ENCODE peak calls at places on chromosomes 4 and X, in eight cellular contexts. One of them, this sample, is unnamed.

GRCh38 chr4:147787204-147787603 is 55.3 kb downstream of the ARHGAP10 start:
- DNase-seq in neural progenitor cell: no peak
- DNase-seq in iPS DF 6.9: no peak
- DNase-seq in heart right ventricle: no peak
- DNase-seq in WERI-Rb-1: no peak
- DNase-seq in pancreas: no peak
- DNase-seq in mucosa of descending colon: no peak
- DNase-seq in effector memory CD4-positive, alpha-beta T cell: no peak
- DNase-seq in this sample: no peak

GRCh38 chrX:154486396-154487207 is at the start of gene UBL4A:
- DNase-seq in effector memory CD4-positive, alpha-beta T cell: peak; percentile 40
- DNase-seq in mucosa of descending colon: peak; percentile 59
- DNase-seq in pancreas: peak; percentile 91
- DNase-seq in WERI-Rb-1: peak; percentile 81
- DNase-seq in iPS DF 6.9: no peak
- DNase-seq in neural progenitor cell: peak; percentile 61
- DNase-seq in heart right ventricle: peak; percentile 47
- DNase-seq in this sample: peak; percentile 79

GRCh38 chr4:138095378-138095777 is 146.8 kb downstream of the SLC7A11 start:
- DNase-seq in heart right ventricle: no peak
- DNase-seq in pancreas: no peak
- DNase-seq in effector memory CD4-positive, alpha-beta T cell: no peak
- DNase-seq in mucosa of descending colon: no peak
- DNase-seq in neural progenitor cell: no peak
- DNase-seq in iPS DF 6.9: no peak
- DNase-seq in WERI-Rb-1: no peak
- DNase-seq in this sample: no peak

GRCh38 chr4:164902608-164903007 is 25.6 kb downstream of the APELA start:
- DNase-seq in pancreas: no peak
- DNase-seq in effector memory CD4-positive, alpha-beta T cell: no peak
- DNase-seq in iPS DF 6.9: no peak
- DNase-seq in neural progenitor cell: no peak
- DNase-seq in heart right ventricle: no peak
- DNase-seq in WERI-Rb-1: no peak
- DNase-seq in mucosa of descending colon: no peak
- DNase-seq in this sample: no peak

GRCh38 chrX:23311731-23312130 is 22.9 kb upstream of the PTCHD1 start:
- DNase-seq in iPS DF 6.9: no peak
- DNase-seq in effector memory CD4-positive, alpha-beta T cell: no peak
- DNase-seq in neural progenitor cell: no peak
- DNase-seq in WERI-Rb-1: no peak
- DNase-seq in mucosa of descending colon: no peak
- DNase-seq in heart right ventricle: no peak
- DNase-seq in pancreas: no peak
- DNase-seq in this sample: no peak

GRCh38 chr4:167897116-167897515 is 195.2 kb upstream of the ANXA10 start:
- DNase-seq in pancreas: no peak
- DNase-seq in heart right ventricle: no peak
- DNase-seq in iPS DF 6.9: peak; percentile 41
- DNase-seq in WERI-Rb-1: peak; percentile 31
- DNase-seq in effector memory CD4-positive, alpha-beta T cell: no peak
- DNase-seq in neural progenitor cell: peak; percentile 67
- DNase-seq in mucosa of descending colon: no peak
- DNase-seq in this sample: no peak

GRCh38 chr4:106038908-106039307 is 143.6 kb downstream of the NPNT start:
- DNase-seq in heart right ventricle: no peak
- DNase-seq in WERI-Rb-1: no peak
- DNase-seq in neural progenitor cell: no peak
- DNase-seq in iPS DF 6.9: no peak
- DNase-seq in mucosa of descending colon: no peak
- DNase-seq in effector memory CD4-positive, alpha-beta T cell: no peak
- DNase-seq in pancreas: no peak
- DNase-seq in this sample: no peak

GRCh38 chr4:13704761-13705160 is 77.2 kb upstream of the BOD1L1 start:
- DNase-seq in neural progenitor cell: no peak
- DNase-seq in mucosa of descending colon: no peak
- DNase-seq in WERI-Rb-1: no peak
- DNase-seq in pancreas: no peak
- DNase-seq in heart right ventricle: no peak
- DNase-seq in effector memory CD4-positive, alpha-beta T cell: no peak
- DNase-seq in iPS DF 6.9: no peak
- DNase-seq in this sample: no peak

GRCh38 chrX:34467437-34467836 is 189.6 kb downstream of the TMEM47 start:
- DNase-seq in pancreas: no peak
- DNase-seq in mucosa of descending colon: no peak
- DNase-seq in WERI-Rb-1: no peak
- DNase-seq in effector memory CD4-positive, alpha-beta T cell: no peak
- DNase-seq in heart right ventricle: no peak
- DNase-seq in iPS DF 6.9: no peak
- DNase-seq in neural progenitor cell: no peak
- DNase-seq in this sample: no peak

GRCh38 chr4:46781434-46782092 is 127.5 kb downstream of the COX7B2 start:
- DNase-seq in effector memory CD4-positive, alpha-beta T cell: no peak
- DNase-seq in mucosa of descending colon: no peak
- DNase-seq in WERI-Rb-1: no peak
- DNase-seq in iPS DF 6.9: no peak
- DNase-seq in neural progenitor cell: no peak
- DNase-seq in pancreas: peak; percentile 71
- DNase-seq in heart right ventricle: no peak
- DNase-seq in this sample: no peak

GRCh38 chr4:118898684-118899138 is 10.1 kb downstream of the SYNPO2 start:
- DNase-seq in iPS DF 6.9: no peak
- DNase-seq in mucosa of descending colon: no peak
- DNase-seq in pancreas: no peak
- DNase-seq in neural progenitor cell: no peak
- DNase-seq in WERI-Rb-1: no peak
- DNase-seq in effector memory CD4-positive, alpha-beta T cell: no peak
- DNase-seq in heart right ventricle: peak; percentile 54
- DNase-seq in this sample: peak; percentile 64

GRCh38 chrX:65677954-65678469 is 10.6 kb downstream of the MSN start:
- DNase-seq in effector memory CD4-positive, alpha-beta T cell: no peak
- DNase-seq in iPS DF 6.9: no peak
- DNase-seq in heart right ventricle: peak; percentile 76
- DNase-seq in mucosa of descending colon: peak; percentile 20
- DNase-seq in pancreas: no peak
- DNase-seq in neural progenitor cell: no peak
- DNase-seq in WERI-Rb-1: no peak
- DNase-seq in this sample: peak; percentile 85

GRCh38 chr4:173056708-173057107 is 111.9 kb upstream of the GALNT7 start:
- DNase-seq in neural progenitor cell: no peak
- DNase-seq in pancreas: no peak
- DNase-seq in heart right ventricle: no peak
- DNase-seq in effector memory CD4-positive, alpha-beta T cell: no peak
- DNase-seq in WERI-Rb-1: no peak
- DNase-seq in iPS DF 6.9: no peak
- DNase-seq in mucosa of descending colon: no peak
- DNase-seq in this sample: no peak

GRCh38 chr4:105352826-105353225 is 121.0 kb downstream of the PPA2 start:
- DNase-seq in pancreas: no peak
- DNase-seq in heart right ventricle: no peak
- DNase-seq in WERI-Rb-1: no peak
- DNase-seq in iPS DF 6.9: no peak
- DNase-seq in neural progenitor cell: no peak
- DNase-seq in effector memory CD4-positive, alpha-beta T cell: no peak
- DNase-seq in mucosa of descending colon: no peak
- DNase-seq in this sample: no peak

GRCh38 chrX:51608071-51608470 is 10.6 kb downstream of the CENPVL3 start:
- DNase-seq in neural progenitor cell: no peak
- DNase-seq in mucosa of descending colon: peak; percentile 1
- DNase-seq in heart right ventricle: no peak
- DNase-seq in effector memory CD4-positive, alpha-beta T cell: no peak
- DNase-seq in WERI-Rb-1: no peak
- DNase-seq in iPS DF 6.9: no peak
- DNase-seq in pancreas: no peak
- DNase-seq in this sample: no peak

GRCh38 chr4:84849051-84849640 is 117.3 kb downstream of the WDFY3 start:
- DNase-seq in pancreas: no peak
- DNase-seq in mucosa of descending colon: no peak
- DNase-seq in neural progenitor cell: no peak
- DNase-seq in effector memory CD4-positive, alpha-beta T cell: no peak
- DNase-seq in iPS DF 6.9: no peak
- DNase-seq in heart right ventricle: no peak
- DNase-seq in WERI-Rb-1: no peak
- DNase-seq in this sample: no peak

GRCh38 chr4:24160358-24160757 is 270.5 kb upstream of the PPARGC1A start:
- DNase-seq in pancreas: no peak
- DNase-seq in WERI-Rb-1: no peak
- DNase-seq in neural progenitor cell: no peak
- DNase-seq in mucosa of descending colon: no peak
- DNase-seq in effector memory CD4-positive, alpha-beta T cell: no peak
- DNase-seq in iPS DF 6.9: no peak
- DNase-seq in heart right ventricle: no peak
- DNase-seq in this sample: no peak

GRCh38 chrX:104310084-104310483 is 55.4 kb upstream of the ESX1 start:
- DNase-seq in iPS DF 6.9: no peak
- DNase-seq in heart right ventricle: no peak
- DNase-seq in pancreas: no peak
- DNase-seq in mucosa of descending colon: peak; percentile 5
- DNase-seq in WERI-Rb-1: no peak
- DNase-seq in effector memory CD4-positive, alpha-beta T cell: no peak
- DNase-seq in neural progenitor cell: no peak
- DNase-seq in this sample: no peak

GRCh38 chr4:169013396-169013795 is 3.3 kb upstream of the CBR4 start:
- DNase-seq in iPS DF 6.9: no peak
- DNase-seq in pancreas: no peak
- DNase-seq in heart right ventricle: no peak
- DNase-seq in neural progenitor cell: no peak
- DNase-seq in WERI-Rb-1: no peak
- DNase-seq in mucosa of descending colon: no peak
- DNase-seq in effector memory CD4-positive, alpha-beta T cell: no peak
- DNase-seq in this sample: no peak

GRCh38 chrX:2732076-2732475 is 19.8 kb upstream of the XG start:
- DNase-seq in neural progenitor cell: no peak
- DNase-seq in pancreas: no peak
- DNase-seq in heart right ventricle: no peak
- DNase-seq in effector memory CD4-positive, alpha-beta T cell: no peak
- DNase-seq in iPS DF 6.9: no peak
- DNase-seq in WERI-Rb-1: no peak
- DNase-seq in mucosa of descending colon: no peak
- DNase-seq in this sample: no peak

GRCh38 chrX:2732649-2733048 is 19.2 kb upstream of the XG start:
- DNase-seq in neural progenitor cell: no peak
- DNase-seq in pancreas: no peak
- DNase-seq in iPS DF 6.9: no peak
- DNase-seq in WERI-Rb-1: no peak
- DNase-seq in mucosa of descending colon: no peak
- DNase-seq in heart right ventricle: no peak
- DNase-seq in effector memory CD4-positive, alpha-beta T cell: no peak
- DNase-seq in this sample: no peak

GRCh38 chrX:2735270-2735669 is 16.6 kb upstream of the XG start:
- DNase-seq in WERI-Rb-1: no peak
- DNase-seq in iPS DF 6.9: no peak
- DNase-seq in heart right ventricle: no peak
- DNase-seq in mucosa of descending colon: no peak
- DNase-seq in pancreas: no peak
- DNase-seq in neural progenitor cell: no peak
- DNase-seq in effector memory CD4-positive, alpha-beta T cell: no peak
- DNase-seq in this sample: no peak
- H3K36me3 ChIP-seq in WERI-Rb-1: peaks cover 13% of the 10 kb centered on the region
- H3K36me3 ChIP-seq in iPS DF 6.9: no peaks in the 10 kb centered on the region
- H3K36me3 ChIP-seq in heart right ventricle: peaks cover 15% of the 10 kb centered on the region
- H3K36me3 ChIP-seq in mucosa of descending colon: no peaks in the 10 kb centered on the region
- H3K36me3 ChIP-seq in pancreas: peaks cover 20% of the 10 kb centered on the region
- H3K36me3 ChIP-seq in neural progenitor cell: no peaks in the 10 kb centered on the region
- H3K36me3 ChIP-seq in effector memory CD4-positive, alpha-beta T cell: peaks cover 42% of the 10 kb centered on the region
- H3K36me3 ChIP-seq in this sample: peaks cover 86% of the 10 kb centered on the region

GRCh38 chrX:2497961-2498780 is 2.6 kb downstream of the DHRSX start:
- DNase-seq in WERI-Rb-1: peak; percentile 63
- DNase-seq in iPS DF 6.9: no peak
- DNase-seq in heart right ventricle: no peak
- DNase-seq in mucosa of descending colon: peak; percentile 65
- DNase-seq in neural progenitor cell: no peak
- DNase-seq in pancreas: no peak
- DNase-seq in effector memory CD4-positive, alpha-beta T cell: no peak
- DNase-seq in this sample: no peak
- H3K4me3 ChIP-seq in WERI-Rb-1: peak overlapping the region; percentile 83
- H3K4me3 ChIP-seq in iPS DF 6.9: no peak overlapping the region
- H3K4me3 ChIP-seq in heart right ventricle: peak overlapping the region; percentile 96
- H3K4me3 ChIP-seq in mucosa of descending colon: no peak overlapping the region
- H3K4me3 ChIP-seq in neural progenitor cell: peak overlapping the region; percentile 96
- H3K4me3 ChIP-seq in pancreas: peak overlapping the region; percentile 81
- H3K4me3 ChIP-seq in effector memory CD4-positive, alpha-beta T cell: no peak overlapping the region
- H3K4me3 ChIP-seq in this sample: peak overlapping the region; percentile 99

DNA sequence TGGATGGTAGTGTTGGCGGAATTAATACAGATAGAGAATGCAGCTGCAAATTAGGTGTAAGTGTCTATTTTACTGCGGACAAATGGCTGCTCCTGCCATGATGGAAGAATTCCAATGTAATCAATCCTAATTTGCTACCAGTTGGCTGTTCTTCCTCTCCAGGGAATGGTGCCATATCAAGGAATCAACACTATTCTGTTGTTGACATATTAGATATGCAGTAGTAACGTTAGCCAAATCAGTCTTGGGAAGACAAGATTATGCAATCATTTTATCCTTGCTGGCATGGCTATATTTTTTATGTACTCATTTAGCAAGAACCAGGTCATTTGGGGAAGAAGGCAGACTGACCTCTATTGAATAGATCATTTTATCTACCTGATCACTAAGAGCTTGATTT is 271.2 kb upstream of the AGA start:
- DNase-seq in mucosa of descending colon: no peak
- DNase-seq in neural progenitor cell: no peak
- DNase-seq in effector memory CD4-positive, alpha-beta T cell: no peak
- DNase-seq in pancreas: no peak
- DNase-seq in WERI-Rb-1: no peak
- DNase-seq in heart right ventricle: no peak
- DNase-seq in iPS DF 6.9: no peak
- DNase-seq in this sample: no peak
- H3K36me3 ChIP-seq in mucosa of descending colon: no peaks in the 10 kb centered on the region
- H3K36me3 ChIP-seq in neural progenitor cell: no peaks in the 10 kb centered on the region
- H3K36me3 ChIP-seq in effector memory CD4-positive, alpha-beta T cell: no peaks in the 10 kb centered on the region
- H3K36me3 ChIP-seq in pancreas: no peaks in the 10 kb centered on the region
- H3K36me3 ChIP-seq in WERI-Rb-1: no peaks in the 10 kb centered on the region
- H3K36me3 ChIP-seq in heart right ventricle: no peaks in the 10 kb centered on the region
- H3K36me3 ChIP-seq in iPS DF 6.9: no peaks in the 10 kb centered on the region
- H3K36me3 ChIP-seq in this sample: no peaks in the 10 kb centered on the region

GRCh38 chr4:52714597-52715254 is 36.5 kb downstream of the ERVMER34-1 start:
- DNase-seq in mucosa of descending colon: no peak
- DNase-seq in heart right ventricle: no peak
- DNase-seq in neural progenitor cell: no peak
- DNase-seq in pancreas: no peak
- DNase-seq in WERI-Rb-1: no peak
- DNase-seq in effector memory CD4-positive, alpha-beta T cell: no peak
- DNase-seq in iPS DF 6.9: no peak
- DNase-seq in this sample: no peak
- H3K4me3 ChIP-seq in mucosa of descending colon: no peak overlapping the region
- H3K4me3 ChIP-seq in heart right ventricle: peak overlapping the region; percentile 84
- H3K4me3 ChIP-seq in neural progenitor cell: peak overlapping the region; percentile 74
- H3K4me3 ChIP-seq in pancreas: no peak overlapping the region
- H3K4me3 ChIP-seq in WERI-Rb-1: no peak overlapping the region
- H3K4me3 ChIP-seq in effector memory CD4-positive, alpha-beta T cell: no peak overlapping the region
- H3K4me3 ChIP-seq in iPS DF 6.9: no peak overlapping the region
- H3K4me3 ChIP-seq in this sample: no peak overlapping the region

DNA sequence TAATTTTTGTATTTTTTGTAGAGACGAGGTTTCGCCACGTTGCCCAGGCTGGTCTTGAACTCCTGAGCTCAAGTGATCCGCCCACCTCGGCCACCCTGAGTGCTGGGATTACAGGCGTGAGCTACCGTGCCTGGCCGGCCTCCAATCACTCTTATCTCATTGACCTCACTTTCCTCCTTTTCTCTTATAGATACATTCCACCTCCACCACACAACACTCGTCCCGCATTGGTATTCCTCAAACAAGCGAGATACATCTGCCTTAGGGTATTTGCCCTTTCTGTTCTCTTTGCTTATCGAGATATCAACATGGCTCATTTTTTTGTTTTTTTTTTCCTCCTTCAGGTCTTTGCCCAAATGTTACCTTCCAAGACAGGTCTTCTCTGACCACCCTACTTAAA is 1.8 kb upstream of the PRPS1 start:
- DNase-seq in iPS DF 6.9: no peak
- DNase-seq in pancreas: no peak
- DNase-seq in mucosa of descending colon: no peak
- DNase-seq in effector memory CD4-positive, alpha-beta T cell: no peak
- DNase-seq in heart right ventricle: no peak
- DNase-seq in neural progenitor cell: no peak
- DNase-seq in WERI-Rb-1: no peak
- DNase-seq in this sample: no peak
- H3K36me3 ChIP-seq in iPS DF 6.9: no peaks in the 10 kb centered on the region
- H3K36me3 ChIP-seq in pancreas: no peaks in the 10 kb centered on the region
- H3K36me3 ChIP-seq in mucosa of descending colon: no peaks in the 10 kb centered on the region
- H3K36me3 ChIP-seq in effector memory CD4-positive, alpha-beta T cell: no peaks in the 10 kb centered on the region
- H3K36me3 ChIP-seq in heart right ventricle: no peaks in the 10 kb centered on the region
- H3K36me3 ChIP-seq in neural progenitor cell: no peaks in the 10 kb centered on the region
- H3K36me3 ChIP-seq in WERI-Rb-1: no peaks in the 10 kb centered on the region
- H3K36me3 ChIP-seq in this sample: no peaks in the 10 kb centered on the region